ENCODE peak calls at places on chromosomes 3 and 15, in six cellular contexts. P, O, R, E, S and X are unnamed samples.

GRCh38 chr3:72203613-72204349 is 418.8 kb upstream of the PROK2 start:
- DNase-seq in O (no peak), P (no peak), S (no peak), R (no peak), E (no peak), X (no peak)

GRCh38 chr3:27629381-27629780 is 92.7 kb downstream of the EOMES start:
- DNase-seq in S (no peak), O (no peak), P (no peak), R (no peak), E (no peak), X (no peak)

GRCh38 chr15:95559875-95560394 is 770.6 kb upstream of the NR2F2 start:
- DNase-seq in S (peak), P (no peak), E (peak), R (no peak), O (no peak), X (peak)

GRCh38 chr3:108420926-108421325 is 89.5 kb downstream of the MYH15 start:
- DNase-seq in E (peak), S (peak), R (no peak), P (no peak), O (no peak), X (no peak)

GRCh38 chr3:13575459-13576061 is 26.6 kb downstream of the FBLN2 start:
- DNase-seq in O (no peak), E (no peak), S (no peak), P (no peak), R (no peak), X (no peak)

GRCh38 chr15:32029409-32029861 is 880 bp upstream of the CHRNA7 start:
- DNase-seq in R (peak), O (peak), P (no peak), S (peak), E (no peak), X (no peak)

GRCh38 chr3:14505001-14505802 is 34.9 kb downstream of the GRIP2 start:
- DNase-seq in S (no peak), O (no peak), E (no peak), P (no peak), R (no peak), X (no peak)

GRCh38 chr15:36106640-36107335 is 472.6 kb upstream of the CDIN1 start:
- DNase-seq in E (no peak), R (no peak), O (no peak), P (no peak), S (no peak), X (no peak)

GRCh38 chr15:65401607-65402240 is 21.0 kb downstream of the IGDCC4 start:
- DNase-seq in R (no peak), P (no peak), E (no peak), S (no peak), O (no peak), X (no peak)

GRCh38 chr15:68256675-68257450 is 20.7 kb upstream of the FEM1B start:
- DNase-seq in O (peak), S (no peak), E (no peak), R (peak), P (peak), X (no peak)

GRCh38 chr3:143608966-143609365 is 239.3 kb downstream of the SLC9A9 start:
- DNase-seq in P (no peak), E (no peak), S (no peak), R (no peak), O (no peak), X (no peak)

GRCh38 chr3:173902866-173903265 is 505.3 kb downstream of the NLGN1 start:
- DNase-seq in P (no peak), R (no peak), E (no peak), O (no peak), S (no peak), X (no peak)

GRCh38 chr3:127848131-127849129 is 26.1 kb upstream of the MGLL start:
- DNase-seq in E (no peak), R (no peak), P (no peak), O (no peak), S (no peak), X (no peak)